ENCODE peak calls at places on chromosomes 13 and 19, in six cellular contexts. Z is aorta, R is AG10803, J is lung, Y is uterus, M is psoas muscle. C is an unnamed sample.

GRCh38 chr13:63595811-63596210 is 2180.2 kb upstream of the PCDH20 start:
- DNase-seq in Y (no peak), Z (no peak), R (no peak), J (no peak), M (no peak), C (no peak)

GRCh38 chr19:54606891-54607781 is 13.7 kb downstream of the LILRA1 start:
- DNase-seq in Z (no peak), M (no peak), J (no peak), Y (no peak), R (no peak), C (no peak)

GRCh38 chr13:47499358-47500150 is 501.5 kb downstream of the SUCLA2 start:
- DNase-seq in Z (no peak), R (peak), J (no peak), Y (no peak), M (no peak), C (no peak)

GRCh38 chr13:22062478-22063205 is 391.8 kb downstream of the FGF9 start:
- DNase-seq in M (no peak), R (no peak), Z (no peak), J (no peak), Y (no peak), C (no peak)

GRCh38 chr13:83877901-83878300 is 4.4 kb downstream of the SLITRK1 start:
- DNase-seq in R (no peak), M (no peak), J (no peak), Y (no peak), Z (no peak), C (no peak)

GRCh38 chr19:55069137-55069858 is 6.3 kb upstream of the RDH13 start:
- DNase-seq in J (peak), Y (no peak), M (no peak), R (no peak), Z (no peak), C (no peak)

GRCh38 chr19:56270676-56271075 is 1.9 kb upstream of the EDDM13 start:
- DNase-seq in R (no peak), Z (no peak), J (peak), Y (no peak), M (no peak), C (no peak)

GRCh38 chr13:30038884-30039283 is 188.5 kb upstream of the UBL3 start:
- DNase-seq in R (peak), J (no peak), M (no peak), Z (no peak), Y (peak), C (no peak)

GRCh38 chr13:100528353-100528752 is 60.2 kb downstream of the GGACT start:
- DNase-seq in Z (no peak), J (no peak), Y (no peak), R (no peak), M (no peak), C (no peak)

GRCh38 chr13:100789968-100790367 is 115.4 kb upstream of the TMTC4 start:
- DNase-seq in Y (no peak), R (no peak), Z (no peak), J (no peak), M (no peak), C (no peak)

GRCh38 chr19:45263013-45263412 is 11.9 kb downstream of the MARK4 start:
- DNase-seq in M (no peak), J (no peak), Z (no peak), R (no peak), Y (no peak), C (no peak)

GRCh38 chr19:8449830-8450229 is 5.1 kb downstream of the HNRNPM start:
- DNase-seq in R (no peak), Y (no peak), J (no peak), Z (no peak), M (no peak), C (no peak)

GRCh38 chr19:56637976-56638555 is 4.9 kb upstream of the SMIM17 start:
- DNase-seq in M (peak), Y (peak), J (peak), R (peak), Z (peak), C (peak)

GRCh38 chr13:112903606-112904195 is 65.3 kb upstream of the MCF2L start:
- DNase-seq in M (no peak), J (no peak), Z (no peak), R (no peak), Y (no peak), C (no peak)

GRCh38 chr13:31035162-31035951 is 102.9 kb downstream of the TEX26 start:
- DNase-seq in J (no peak), Z (no peak), M (no peak), Y (peak), R (peak), C (no peak)

GRCh38 chr19:28426902-28427232 is 786.1 kb downstream of the UQCRFS1 start:
- DNase-seq in M (no peak), J (no peak), R (peak), Y (no peak), Z (no peak), C (no peak)

GRCh38 chr13:101451641-101452040 is 834 bp upstream of the ITGBL1 start:
- DNase-seq in M (no peak), Z (no peak), Y (no peak), R (no peak), J (no peak), C (no peak)

GRCh38 chr13:98632971-98633370 is 56.1 kb upstream of the STK24 start:
- DNase-seq in M (no peak), Y (no peak), Z (no peak), J (no peak), R (no peak), C (no peak)

GRCh38 chr19:4278010-4278409 is 1.1 kb upstream of the SHD start:
- DNase-seq in Z (no peak), Y (no peak), J (no peak), M (no peak), R (no peak), C (no peak)

GRCh38 chr19:7830272-7830771 is 304 bp downstream of the EVI5L start:
- DNase-seq in R (no peak), Y (peak), J (no peak), M (peak), Z (peak), C (no peak)

GRCh38 chr13:101785858-101786257 is 333.4 kb downstream of the ITGBL1 start:
- DNase-seq in J (no peak), M (no peak), R (peak), Z (no peak), Y (no peak), C (no peak)

GRCh38 chr19:6465006-6465405 is 935 bp downstream of the CRB3 start:
- DNase-seq in M (no peak), Y (no peak), R (no peak), Z (no peak), J (peak), C (no peak)

GRCh38 chr19:5826531-5827341 is 12.8 kb downstream of the FUT6 start:
- DNase-seq in Z (no peak), M (peak), R (peak), Y (no peak), J (peak), C (no peak)

GRCh38 chr13:46317120-46317519 is 69.9 kb downstream of the RUBCNL start:
- DNase-seq in Y (no peak), R (peak), M (no peak), Z (no peak), J (no peak), C (no peak)

GRCh38 chr19:10593820-10594637 is 6.9 kb upstream of the AP1M2 start:
- DNase-seq in R (peak), Y (no peak), Z (no peak), J (no peak), M (no peak), C (peak)

GRCh38 chr13:73168226-73168992 is 109.6 kb downstream of the KLF5 start:
- DNase-seq in Z (no peak), J (no peak), R (no peak), M (no peak), Y (no peak), C (no peak)

GRCh38 chr13:103878891-103879605 is 812.8 kb upstream of the SLC10A2 start:
- DNase-seq in J (no peak), M (no peak), Z (no peak), Y (no peak), R (no peak), C (no peak)

GRCh38 chr13:30698023-30698422 is 37.3 kb upstream of the ALOX5AP start:
- DNase-seq in Z (no peak), R (peak), M (no peak), Y (no peak), J (no peak), C (no peak)

DNA sequence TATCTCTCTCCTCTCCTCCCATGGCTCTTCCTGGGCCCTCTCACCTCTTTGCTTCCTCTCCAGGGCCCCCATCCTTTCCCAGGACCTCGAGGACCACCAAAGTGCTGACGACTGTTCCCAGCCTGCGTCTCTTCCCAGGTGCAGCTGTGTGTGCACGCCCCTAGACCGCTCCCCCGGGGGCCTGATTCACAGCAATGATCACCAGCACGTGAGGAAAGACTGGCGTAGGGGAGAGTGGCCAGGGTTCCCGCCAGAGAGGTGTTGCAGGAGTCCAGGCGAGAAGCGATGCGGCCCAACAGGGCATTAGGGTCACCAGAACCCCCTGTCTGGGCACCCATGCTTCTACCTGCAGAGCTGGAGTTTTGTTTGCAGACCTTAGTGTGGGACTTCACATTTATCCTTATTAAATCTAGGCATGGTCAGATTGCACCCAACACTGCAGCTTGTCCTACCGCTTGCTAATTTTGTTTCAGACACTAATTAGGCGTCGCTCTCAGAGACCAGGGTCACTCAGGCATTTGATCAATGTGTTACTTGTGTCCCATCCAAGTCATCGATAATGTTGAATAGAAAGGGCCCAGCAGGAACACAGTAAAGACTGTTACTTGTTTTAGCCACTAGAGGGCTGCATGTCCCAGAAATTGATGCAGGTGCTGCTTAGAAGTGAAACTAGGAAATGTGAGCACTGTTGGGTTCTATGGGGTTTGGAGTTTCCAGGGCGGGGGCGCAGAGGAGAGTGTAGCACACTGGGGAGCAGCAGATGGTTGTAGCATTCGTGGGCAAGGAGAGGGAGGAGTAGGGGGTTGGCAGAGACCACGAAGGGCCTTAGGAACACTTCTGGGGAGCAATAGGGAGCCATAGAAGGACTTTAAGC is 53.2 kb downstream of the CDADC1 start:
- DNase-seq in R (peak), J (peak), M (peak), Z (no peak), Y (peak), C (no peak)
- H3K4me3 ChIP-seq in R (peak), J (no peak), M (peak), Z (no peak), Y (peak), C (no peak)

GRCh38 chr19:31144471-31144870 is 204.8 kb downstream of the TSHZ3 start:
- DNase-seq in J (no peak), Z (no peak), M (no peak), R (no peak), Y (no peak), C (no peak)
- H3K4me3 ChIP-seq in J (no peak), Z (no peak), M (no peak), R (no peak), Y (no peak), C (no peak)

GRCh38 chr19:1859319-1859718 is 4.1 kb downstream of the KLF16 start:
- DNase-seq in J (no peak), Z (no peak), Y (no peak), R (no peak), M (no peak), C (no peak)

GRCh38 chr19:1858412-1859081 is 4.8 kb downstream of the KLF16 start:
- DNase-seq in Y (no peak), M (no peak), Z (no peak), R (no peak), J (no peak), C (peak)

GRCh38 chr19:1856698-1857603 is 6.4 kb downstream of the KLF16 start:
- DNase-seq in Z (peak), R (peak), Y (peak), M (peak), J (peak), C (peak)

GRCh38 chr19:1856345-1856697 is 7.1 kb downstream of the KLF16 start:
- DNase-seq in Y (no peak), R (no peak), M (no peak), J (no peak), Z (no peak), C (no peak)

DNA sequence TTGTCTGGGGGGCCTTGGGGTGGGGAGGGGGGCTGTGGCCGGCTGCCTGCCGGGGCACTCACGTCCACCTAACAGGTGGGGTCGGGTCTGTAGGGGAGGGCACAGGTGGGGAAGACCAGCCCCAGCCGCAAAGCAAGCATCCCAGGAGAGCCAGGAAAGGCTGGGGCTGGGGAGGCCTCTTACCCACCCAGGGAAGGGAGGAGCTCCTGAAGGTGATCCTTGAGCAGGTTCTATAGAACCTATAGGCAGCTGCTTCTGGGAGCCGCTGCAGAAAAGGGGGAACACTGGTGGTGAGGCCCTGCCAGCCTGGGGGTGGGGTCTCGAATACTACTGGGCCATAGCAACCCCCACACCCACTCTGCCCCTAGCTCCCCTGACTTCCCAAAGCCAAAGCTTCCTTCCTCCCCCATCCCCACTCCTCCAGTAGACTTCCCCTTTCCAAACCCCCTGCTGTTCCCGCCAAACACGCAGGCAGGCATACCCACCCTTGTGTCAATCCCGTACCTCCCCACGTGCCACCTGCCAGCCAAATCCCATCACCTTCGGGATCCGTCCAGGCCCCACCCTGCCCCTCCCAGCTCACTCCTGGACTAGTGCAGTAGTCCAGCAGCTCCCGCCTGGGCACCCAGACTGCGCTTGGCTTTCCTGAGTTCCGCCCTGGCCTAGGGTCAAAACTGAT is 5.6 kb downstream of the KLF16 start:
- DNase-seq in Z (no peak), M (no peak), J (no peak), Y (no peak), R (no peak), C (peak)
- H3K4me3 ChIP-seq in Z (no peak), M (peak), J (no peak), Y (peak), R (peak), C (no peak)

GRCh38 chr13:111119966-111120365 is 4.9 kb downstream of the ARHGEF7 start:
- DNase-seq in M (no peak), J (no peak), R (no peak), Z (no peak), Y (no peak), C (no peak)
- H3K4me3 ChIP-seq in M (no peak), J (no peak), R (no peak), Z (no peak), Y (no peak), C (no peak)

C was measured in lower leg skin.